ENCODE peak calls at places on chromosomes 1 and 21, in ten cellular contexts. Y, B, Z, O, E, L, X, D, M and P are unnamed samples. For H3K4me1, the result is how much of the 10 kb centered on the place peaks cover.

GRCh38 chr1:86706018-86706417 is 1.6 kb downstream of the SH3GLB1 start:
- DNase-seq in Y (no peak), B (no peak), Z (no peak), O (no peak), E (no peak), L (no peak), X (no peak), D (no peak), M (peak), P (no peak)

GRCh38 chr1:164771001-164771550 is 212.1 kb downstream of the PBX1 start:
- DNase-seq in Y (no peak), B (no peak), Z (no peak), O (no peak), E (peak), L (no peak), X (no peak), D (no peak), M (no peak), P (no peak)

GRCh38 chr21:46160563-46161179 is 5.3 kb upstream of the FTCD start:
- DNase-seq in Y (no peak), B (peak), Z (no peak), O (peak), E (no peak), L (no peak), X (peak), D (no peak), M (no peak), P (peak)

GRCh38 chr1:161962094-161962887 is 61.4 kb downstream of the OLFML2B start:
- DNase-seq in Y (no peak), B (no peak), Z (no peak), O (no peak), E (peak), L (no peak), X (no peak), D (no peak), M (peak), P (no peak)

GRCh38 chr1:56799605-56800398 is 19.4 kb downstream of the FYB2 start:
- DNase-seq in Y (no peak), B (no peak), Z (no peak), O (no peak), E (peak), L (no peak), X (no peak), D (no peak), M (no peak), P (no peak)

GRCh38 chr21:38917045-38917774 is 111.5 kb downstream of the ETS2 start:
- DNase-seq in Y (no peak), B (peak), Z (no peak), O (peak), E (no peak), L (no peak), X (no peak), D (no peak), M (no peak), P (peak)

GRCh38 chr1:27607239-27607804 is 3.4 kb upstream of the AHDC1 start:
- DNase-seq in Y (no peak), B (no peak), Z (no peak), O (no peak), E (no peak), L (no peak), X (no peak), D (no peak), M (no peak), P (no peak)

GRCh38 chr1:108049083-108049819 is 84.3 kb upstream of the VAV3 start:
- DNase-seq in Y (peak), B (no peak), Z (peak), O (peak), E (no peak), L (peak), X (no peak), D (peak), M (no peak), P (no peak)

GRCh38 chr1:68361511-68361910 is 88.2 kb downstream of the RPE65 start:
- DNase-seq in Y (no peak), B (no peak), Z (no peak), O (no peak), E (peak), L (no peak), X (no peak), D (no peak), M (no peak), P (no peak)

GRCh38 chr1:64343105-64343960 is 126.6 kb upstream of the CACHD1 start:
- DNase-seq in Y (no peak), B (no peak), Z (no peak), O (no peak), E (peak), L (no peak), X (no peak), D (no peak), M (peak), P (no peak)

GRCh38 chr1:235831148-235831547 is 35.6 kb downstream of the LYST start:
- DNase-seq in Y (no peak), B (no peak), Z (no peak), O (no peak), E (peak), L (no peak), X (no peak), D (peak), M (no peak), P (no peak)

GRCh38 chr1:52632732-52633290 is at the start of gene SHISAL2A:
- DNase-seq in Y (peak), B (peak), Z (peak), O (peak), E (no peak), L (peak), X (peak), D (peak), M (no peak), P (peak)

GRCh38 chr1:172383541-172383940 is 36.9 kb upstream of the C1orf105 start:
- DNase-seq in Y (no peak), B (no peak), Z (no peak), O (no peak), E (peak), L (no peak), X (no peak), D (no peak), M (peak), P (no peak)

GRCh38 chr1:149995927-149996326 is 14.6 kb downstream of the OTUD7B start:
- DNase-seq in Y (no peak), B (no peak), Z (no peak), O (no peak), E (peak), L (no peak), X (no peak), D (no peak), M (peak), P (no peak)
- H3K27ac ChIP-seq in Y (no peak), B (no peak), Z (no peak), O (no peak), E (no peak), L (no peak), X (no peak), D (no peak), M (no peak), P (no peak)

DNA sequence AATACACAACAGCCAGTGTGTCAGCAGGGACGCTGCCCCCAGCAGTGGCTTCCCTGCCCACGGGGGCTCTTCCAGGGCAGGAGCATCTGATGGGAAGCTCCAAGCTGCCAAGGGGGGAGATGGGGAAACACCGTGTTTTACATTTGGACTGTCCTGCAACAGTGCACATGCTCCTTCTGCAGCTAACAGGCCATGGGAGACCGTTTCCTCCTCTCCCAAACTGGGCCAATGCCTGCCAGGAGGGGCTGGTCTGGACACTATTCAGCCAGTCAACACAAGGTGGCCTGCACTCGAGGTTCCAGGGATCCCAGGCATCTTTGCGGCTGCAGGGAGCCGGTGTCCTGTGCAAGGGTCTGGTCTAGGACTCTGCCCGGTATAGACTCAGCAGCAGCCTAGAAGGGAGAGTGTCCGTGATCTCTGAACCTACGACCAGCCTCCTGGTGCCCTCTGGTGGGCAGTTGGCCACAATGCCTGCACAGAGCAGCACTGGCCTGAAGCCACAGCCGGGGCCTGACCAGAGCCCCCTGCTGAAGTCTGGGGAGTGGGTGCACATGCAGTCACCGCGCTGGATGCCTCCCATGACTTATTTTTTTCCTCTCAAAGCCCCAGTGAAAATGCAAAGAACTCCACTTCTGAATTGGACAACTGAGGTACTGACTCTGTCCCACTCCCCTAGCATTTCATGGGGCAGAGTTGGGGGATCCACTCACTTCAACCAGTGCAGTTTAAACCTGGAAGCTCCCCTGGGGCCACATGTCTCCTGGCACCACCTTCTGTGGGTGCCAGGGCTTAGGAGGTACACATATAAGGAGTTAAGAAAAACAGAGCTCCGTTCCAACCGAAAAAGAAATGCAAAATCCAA is 33.3 kb downstream of the RCC2 start:
- DNase-seq in Y (peak), B (peak), Z (peak), O (peak), E (peak), L (peak), X (peak), D (peak), M (peak), P (peak)
- TF ChIP-seq POLR2A in Y (no peak), B (no peak), Z (no peak), O (no peak), E (no peak), L (no peak), X (no peak), D (no peak), M (no peak), P (no peak)

GRCh38 chr1:9626201-9626608 is 25.3 kb upstream of the PIK3CD start:
- DNase-seq in Y (no peak), B (no peak), Z (no peak), O (peak), E (no peak), L (peak), X (no peak), D (no peak), M (no peak), P (no peak)

GRCh38 chr1:9630331-9631081 is 21.0 kb upstream of the PIK3CD start:
- DNase-seq in Y (no peak), B (no peak), Z (no peak), O (no peak), E (no peak), L (no peak), X (no peak), D (no peak), M (no peak), P (no peak)

GRCh38 chr1:9628541-9629444 is 22.7 kb upstream of the PIK3CD start:
- DNase-seq in Y (no peak), B (no peak), Z (no peak), O (peak), E (no peak), L (peak), X (no peak), D (no peak), M (no peak), P (no peak)

GRCh38 chr1:9631613-9632012 is 19.9 kb upstream of the PIK3CD start:
- DNase-seq in Y (no peak), B (no peak), Z (no peak), O (no peak), E (no peak), L (no peak), X (no peak), D (no peak), M (no peak), P (no peak)

GRCh38 chr1:9629445-9630201 is 21.9 kb upstream of the PIK3CD start:
- DNase-seq in Y (peak), B (peak), Z (peak), O (peak), E (no peak), L (peak), X (peak), D (peak), M (no peak), P (peak)
- H3K4me1 ChIP-seq in Y (under half), B (under half), Z (under half), O (under half), E (under half), L (half or more), X (under half), D (under half), M (under half), P (under half)

DNA sequence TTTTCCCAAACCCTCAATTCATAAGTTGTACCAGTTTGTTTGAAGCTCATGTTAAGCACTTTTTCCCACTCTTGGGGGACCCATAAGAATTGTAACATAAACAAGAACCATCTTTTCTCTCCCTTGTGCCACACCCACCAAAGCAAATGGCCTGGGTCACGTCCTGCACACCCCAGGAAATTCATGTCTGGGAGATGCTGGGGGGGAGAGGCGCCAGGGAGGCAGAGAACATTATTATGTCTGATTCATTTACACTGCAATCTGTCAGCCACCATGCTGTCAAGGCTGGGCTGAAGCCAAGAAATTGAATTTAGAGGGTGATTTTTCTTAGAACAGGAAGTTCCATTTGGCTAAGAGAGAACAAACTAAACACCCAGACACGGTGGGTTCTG is 37.2 kb upstream of the IPO9 start:
- DNase-seq in Y (peak), B (no peak), Z (peak), O (no peak), E (peak), L (no peak), X (peak), D (peak), M (peak), P (no peak)
- H3K27ac ChIP-seq in Y (peak), B (peak), Z (peak), O (peak), E (peak), L (peak), X (peak), D (no peak), M (peak), P (peak)

GRCh38 chr1:224781800-224782199 is 147.7 kb upstream of the DNAH14 start:
- DNase-seq in Y (no peak), B (no peak), Z (no peak), O (no peak), E (no peak), L (no peak), X (no peak), D (no peak), M (no peak), P (no peak)
- TF ChIP-seq POLR2A in Y (no peak), B (no peak), Z (no peak), O (no peak), E (no peak), L (no peak), X (no peak), D (no peak), M (no peak), P (no peak)

DNA sequence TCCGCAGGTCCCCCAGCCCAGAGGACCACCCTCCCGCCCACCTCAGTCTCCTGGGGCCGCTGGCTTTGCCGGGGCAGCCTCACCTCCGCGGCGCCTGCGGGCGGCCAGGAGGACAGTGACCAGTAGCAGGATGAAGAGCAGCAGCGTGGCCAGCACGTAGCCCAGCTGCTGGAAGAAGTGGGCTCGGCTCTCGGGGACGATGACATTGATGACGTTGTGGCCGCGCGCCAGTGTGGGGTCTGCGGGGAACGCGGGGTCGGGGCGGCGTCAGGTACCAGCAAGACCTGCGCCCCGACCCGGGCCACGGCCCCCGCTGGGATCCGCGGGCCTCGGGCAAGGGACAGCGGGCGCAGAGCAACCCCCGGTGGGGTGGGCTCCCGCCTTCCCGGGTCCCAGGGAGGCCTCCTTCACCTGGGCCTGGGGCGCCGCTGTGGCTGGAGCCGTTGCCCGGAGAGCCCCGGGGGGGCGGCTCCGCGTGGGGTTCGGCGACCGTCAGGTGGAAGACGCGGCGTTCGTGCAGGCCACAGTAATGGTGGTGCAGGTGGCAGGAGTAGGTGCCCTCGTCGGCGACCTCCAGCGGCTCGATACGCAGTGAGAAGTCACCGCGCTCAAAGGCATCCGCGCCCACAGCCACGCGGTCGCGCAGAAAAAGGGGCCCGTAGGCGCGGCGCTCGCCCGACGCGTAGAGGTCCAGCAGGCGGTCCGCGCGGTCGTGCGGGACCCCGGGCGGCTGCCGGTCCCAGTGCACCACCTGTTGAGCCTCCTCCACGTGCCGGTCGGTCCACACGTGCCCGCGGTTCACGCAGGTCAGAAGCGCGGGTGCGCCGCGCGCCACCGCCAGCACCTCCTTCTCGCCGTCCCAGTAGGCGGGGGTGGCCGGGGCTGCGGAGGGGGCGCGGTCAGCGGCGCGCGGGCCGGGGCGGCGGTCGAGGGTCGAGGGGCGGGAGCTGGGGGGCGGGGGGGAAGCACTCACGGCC is 3.8 kb downstream of the MXRA8 start:
- DNase-seq in Y (no peak), B (no peak), Z (peak), O (no peak), E (no peak), L (no peak), X (no peak), D (no peak), M (no peak), P (no peak)
- H3K4me1 ChIP-seq in Y (under half), B (half or more), Z (under half), O (under half), E (under half), L (half or more), X (under half), D (under half), M (under half), P (under half)

GRCh38 chr1:42740756-42741580 is 932 bp upstream of the CLDN19 start:
- DNase-seq in Y (no peak), B (no peak), Z (no peak), O (no peak), E (no peak), L (no peak), X (no peak), D (no peak), M (no peak), P (no peak)

GRCh38 chr1:42738678-42739226 is 1.3 kb downstream of the CLDN19 start:
- DNase-seq in Y (no peak), B (no peak), Z (no peak), O (no peak), E (no peak), L (no peak), X (no peak), D (no peak), M (no peak), P (no peak)

GRCh38 chr1:42737986-42738677 is 1.9 kb downstream of the CLDN19 start:
- DNase-seq in Y (no peak), B (no peak), Z (no peak), O (no peak), E (no peak), L (no peak), X (no peak), D (no peak), M (no peak), P (no peak)

GRCh38 chr1:42741706-42742105 is 1.7 kb upstream of the CLDN19 start:
- DNase-seq in Y (no peak), B (no peak), Z (no peak), O (no peak), E (no peak), L (no peak), X (no peak), D (no peak), M (no peak), P (no peak)

GRCh38 chr1:42739753-42740700 is at the start of gene CLDN19:
- DNase-seq in Y (no peak), B (no peak), Z (peak), O (no peak), E (no peak), L (no peak), X (no peak), D (no peak), M (no peak), P (no peak)
- H3K27ac ChIP-seq in Y (no peak), B (no peak), Z (no peak), O (no peak), E (no peak), L (no peak), X (no peak), D (no peak), M (no peak), P (no peak)